ENCODE peak calls at places on chromosomes 3 and 15, in nine cellular contexts. One of them, this sample, is unnamed. For H3K36me3, the result is how much of the 10 kb centered on the place peaks cover.

GRCh38 chr3:78483070-78483469 is 1284.7 kb downstream of the ROBO1 start:
- DNase-seq in upper lobe of left lung: no peak
- DNase-seq in aorta: no peak
- DNase-seq in Panc1: no peak
- DNase-seq in CD8-positive, alpha-beta T cell: no peak
- DNase-seq in fibroblast of lung: no peak
- DNase-seq in cardiac muscle cell: no peak
- DNase-seq in CD8-positive, alpha-beta memory T cell: no peak
- DNase-seq in suprapubic skin: no peak
- DNase-seq in this sample: no peak

GRCh38 chr15:82750831-82751181 is 41.1 kb upstream of the AP3B2 start:
- DNase-seq in upper lobe of left lung: no peak
- DNase-seq in aorta: no peak
- DNase-seq in Panc1: no peak
- DNase-seq in CD8-positive, alpha-beta T cell: peak
- DNase-seq in fibroblast of lung: peak
- DNase-seq in cardiac muscle cell: no peak
- DNase-seq in CD8-positive, alpha-beta memory T cell: no peak
- DNase-seq in suprapubic skin: no peak
- DNase-seq in this sample: peak

GRCh38 chr15:95741830-95742229 is 588.7 kb upstream of the NR2F2 start:
- DNase-seq in upper lobe of left lung: no peak
- DNase-seq in aorta: no peak
- DNase-seq in Panc1: no peak
- DNase-seq in CD8-positive, alpha-beta T cell: no peak
- DNase-seq in fibroblast of lung: no peak
- DNase-seq in cardiac muscle cell: no peak
- DNase-seq in CD8-positive, alpha-beta memory T cell: no peak
- DNase-seq in suprapubic skin: no peak
- DNase-seq in this sample: no peak

GRCh38 chr3:197595470-197596185 is 39.9 kb upstream of the BDH1 start:
- DNase-seq in upper lobe of left lung: no peak
- DNase-seq in aorta: no peak
- DNase-seq in Panc1: no peak
- DNase-seq in CD8-positive, alpha-beta T cell: no peak
- DNase-seq in fibroblast of lung: no peak
- DNase-seq in cardiac muscle cell: no peak
- DNase-seq in CD8-positive, alpha-beta memory T cell: no peak
- DNase-seq in suprapubic skin: no peak
- DNase-seq in this sample: no peak

GRCh38 chr3:145022447-145022846 is 1050.8 kb downstream of the DIPK2A start:
- DNase-seq in upper lobe of left lung: no peak
- DNase-seq in aorta: no peak
- DNase-seq in Panc1: no peak
- DNase-seq in CD8-positive, alpha-beta T cell: no peak
- DNase-seq in fibroblast of lung: no peak
- DNase-seq in cardiac muscle cell: no peak
- DNase-seq in CD8-positive, alpha-beta memory T cell: no peak
- DNase-seq in suprapubic skin: no peak
- DNase-seq in this sample: no peak

GRCh38 chr15:25830844-25831443 is 32.2 kb downstream of the ATP10A start:
- DNase-seq in upper lobe of left lung: no peak
- DNase-seq in aorta: peak
- DNase-seq in Panc1: no peak
- DNase-seq in CD8-positive, alpha-beta T cell: no peak
- DNase-seq in fibroblast of lung: peak
- DNase-seq in cardiac muscle cell: no peak
- DNase-seq in CD8-positive, alpha-beta memory T cell: no peak
- DNase-seq in suprapubic skin: no peak
- DNase-seq in this sample: peak

GRCh38 chr3:106447902-106448301 is 579.1 kb upstream of the CBLB start:
- DNase-seq in upper lobe of left lung: no peak
- DNase-seq in aorta: no peak
- DNase-seq in Panc1: no peak
- DNase-seq in CD8-positive, alpha-beta T cell: no peak
- DNase-seq in fibroblast of lung: no peak
- DNase-seq in cardiac muscle cell: no peak
- DNase-seq in CD8-positive, alpha-beta memory T cell: no peak
- DNase-seq in suprapubic skin: no peak
- DNase-seq in this sample: no peak

GRCh38 chr3:106817706-106818105 is 559.5 kb upstream of the CCDC54 start:
- DNase-seq in upper lobe of left lung: no peak
- DNase-seq in aorta: no peak
- DNase-seq in Panc1: no peak
- DNase-seq in CD8-positive, alpha-beta T cell: no peak
- DNase-seq in fibroblast of lung: no peak
- DNase-seq in cardiac muscle cell: no peak
- DNase-seq in CD8-positive, alpha-beta memory T cell: no peak
- DNase-seq in suprapubic skin: no peak
- DNase-seq in this sample: no peak

GRCh38 chr15:28269097-28269496 is 52.9 kb downstream of the HERC2 start:
- DNase-seq in upper lobe of left lung: no peak
- DNase-seq in aorta: no peak
- DNase-seq in Panc1: no peak
- DNase-seq in CD8-positive, alpha-beta T cell: no peak
- DNase-seq in fibroblast of lung: no peak
- DNase-seq in cardiac muscle cell: no peak
- DNase-seq in CD8-positive, alpha-beta memory T cell: no peak
- DNase-seq in suprapubic skin: no peak
- DNase-seq in this sample: no peak

GRCh38 chr15:69996321-69996720 is 101.4 kb downstream of the TLE3 start:
- DNase-seq in upper lobe of left lung: no peak
- DNase-seq in aorta: no peak
- DNase-seq in Panc1: no peak
- DNase-seq in CD8-positive, alpha-beta T cell: no peak
- DNase-seq in fibroblast of lung: no peak
- DNase-seq in cardiac muscle cell: no peak
- DNase-seq in CD8-positive, alpha-beta memory T cell: no peak
- DNase-seq in suprapubic skin: no peak
- DNase-seq in this sample: no peak

DNA sequence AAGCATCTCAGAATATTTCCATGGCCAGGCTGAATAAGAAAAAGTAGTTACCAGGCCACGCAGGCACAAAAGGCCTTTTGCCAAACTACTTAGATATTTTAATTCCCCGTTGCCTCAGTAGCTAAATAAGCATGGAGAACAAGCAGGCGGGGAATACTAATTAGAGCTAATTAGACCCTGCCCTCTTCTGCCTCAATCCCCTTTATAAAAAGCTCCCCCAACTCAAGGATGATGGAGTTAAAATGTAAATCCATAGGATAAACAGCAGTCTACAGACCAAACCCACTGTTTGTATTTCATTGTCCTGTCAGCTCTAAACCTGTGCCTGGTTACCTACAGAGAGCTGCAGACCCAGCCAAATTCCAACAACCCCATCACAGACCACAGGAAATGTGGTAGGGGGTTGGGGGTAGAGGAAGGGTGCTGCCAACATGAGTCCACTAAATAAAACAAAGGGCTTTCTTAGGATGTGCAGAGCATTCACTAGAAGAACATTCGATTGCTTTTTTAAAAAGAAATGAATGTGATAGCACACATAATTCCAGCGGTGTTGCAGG is 3.9 kb downstream of the ITGB5 start:
- DNase-seq in upper lobe of left lung: no peak
- DNase-seq in aorta: no peak
- DNase-seq in Panc1: no peak
- DNase-seq in CD8-positive, alpha-beta T cell: no peak
- DNase-seq in fibroblast of lung: no peak
- DNase-seq in cardiac muscle cell: no peak
- DNase-seq in CD8-positive, alpha-beta memory T cell: no peak
- DNase-seq in suprapubic skin: no peak
- DNase-seq in this sample: no peak
- H3K4me3 ChIP-seq in upper lobe of left lung: no peak
- H3K4me3 ChIP-seq in aorta: no peak
- H3K4me3 ChIP-seq in Panc1: peak
- H3K4me3 ChIP-seq in CD8-positive, alpha-beta T cell: no peak
- H3K4me3 ChIP-seq in fibroblast of lung: no peak
- H3K4me3 ChIP-seq in cardiac muscle cell: no peak
- H3K4me3 ChIP-seq in CD8-positive, alpha-beta memory T cell: no peak
- H3K4me3 ChIP-seq in suprapubic skin: no peak
- H3K4me3 ChIP-seq in this sample: no peak

DNA sequence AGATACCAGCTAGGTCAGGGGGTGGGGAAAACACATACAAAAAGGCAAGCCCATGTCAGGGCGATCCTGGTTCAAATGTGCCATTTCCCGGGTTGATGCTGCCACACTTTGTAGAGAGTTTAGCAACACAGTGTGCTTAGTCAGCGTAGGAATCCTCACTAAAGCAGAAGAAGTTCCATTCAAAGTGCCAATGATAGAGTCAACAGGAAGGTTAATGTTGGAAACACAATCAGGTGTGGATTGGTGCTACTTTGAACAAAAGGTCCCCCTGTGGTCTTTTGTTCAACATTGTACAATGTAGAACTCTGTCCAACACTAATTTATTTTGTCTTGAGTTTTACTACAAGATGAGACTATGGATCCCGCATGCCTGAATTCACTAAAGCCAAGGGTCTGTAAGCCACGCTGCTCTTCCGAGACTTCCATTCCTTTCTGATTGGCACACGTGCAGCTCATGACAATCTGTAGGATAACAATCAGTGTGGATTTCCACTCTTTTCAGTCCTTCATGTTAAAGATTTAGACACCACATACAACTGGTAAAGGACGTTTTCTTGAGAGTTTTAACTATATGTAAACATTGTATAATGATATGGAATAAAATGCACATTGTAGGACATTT is 28.9 kb downstream of the TPM1 start:
- DNase-seq in upper lobe of left lung: no peak
- DNase-seq in aorta: no peak
- DNase-seq in Panc1: no peak
- DNase-seq in CD8-positive, alpha-beta T cell: no peak
- DNase-seq in fibroblast of lung: no peak
- DNase-seq in cardiac muscle cell: no peak
- DNase-seq in CD8-positive, alpha-beta memory T cell: no peak
- DNase-seq in suprapubic skin: no peak
- DNase-seq in this sample: no peak
- H3K36me3 ChIP-seq in upper lobe of left lung: under half
- H3K36me3 ChIP-seq in aorta: under half
- H3K36me3 ChIP-seq in Panc1: under half
- H3K36me3 ChIP-seq in CD8-positive, alpha-beta T cell: under half
- H3K36me3 ChIP-seq in fibroblast of lung: under half
- H3K36me3 ChIP-seq in cardiac muscle cell: under half
- H3K36me3 ChIP-seq in CD8-positive, alpha-beta memory T cell: under half
- H3K36me3 ChIP-seq in suprapubic skin: under half
- H3K36me3 ChIP-seq in this sample: half or more

DNA sequence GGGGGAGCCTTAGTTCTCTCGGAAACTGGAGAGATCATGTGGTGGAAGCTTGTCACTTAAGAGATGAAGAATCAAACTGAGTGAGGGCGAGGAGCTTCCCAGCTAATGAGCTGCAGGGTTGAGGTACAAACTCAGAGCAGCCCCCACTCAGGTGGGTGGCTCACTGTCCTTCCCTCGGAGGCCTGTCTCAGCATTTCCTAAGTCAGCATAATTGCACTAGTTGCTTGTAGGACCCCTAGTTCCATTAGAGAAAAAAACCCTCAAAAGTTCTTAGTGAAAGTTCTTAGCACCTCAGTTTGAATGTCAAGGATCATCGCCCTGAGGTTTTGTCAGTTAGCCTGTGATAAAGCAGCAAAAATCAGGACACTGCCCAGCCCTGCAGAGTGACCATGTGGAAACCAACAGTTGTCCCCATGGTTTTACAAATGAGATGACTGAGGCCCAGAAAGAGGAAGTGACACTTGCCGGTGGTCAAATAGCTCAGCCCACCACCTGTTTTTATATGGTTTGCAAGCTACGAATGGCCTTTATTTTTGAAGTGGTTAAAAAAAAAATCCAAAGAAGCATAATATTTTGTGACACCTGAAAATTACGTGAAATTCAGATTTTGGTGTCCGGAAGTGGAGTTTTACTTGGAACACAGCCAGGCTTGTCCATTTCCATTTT is 11.9 kb downstream of the SMAD6 start:
- DNase-seq in upper lobe of left lung: no peak
- DNase-seq in aorta: no peak
- DNase-seq in Panc1: no peak
- DNase-seq in CD8-positive, alpha-beta T cell: no peak
- DNase-seq in fibroblast of lung: no peak
- DNase-seq in cardiac muscle cell: no peak
- DNase-seq in CD8-positive, alpha-beta memory T cell: no peak
- DNase-seq in suprapubic skin: no peak
- DNase-seq in this sample: no peak
- H3K4me3 ChIP-seq in upper lobe of left lung: peak
- H3K4me3 ChIP-seq in aorta: no peak
- H3K4me3 ChIP-seq in Panc1: no peak
- H3K4me3 ChIP-seq in CD8-positive, alpha-beta T cell: no peak
- H3K4me3 ChIP-seq in fibroblast of lung: no peak
- H3K4me3 ChIP-seq in cardiac muscle cell: no peak
- H3K4me3 ChIP-seq in CD8-positive, alpha-beta memory T cell: no peak
- H3K4me3 ChIP-seq in suprapubic skin: no peak
- H3K4me3 ChIP-seq in this sample: no peak

GRCh38 chr15:89880727-89881126 is 13.1 kb downstream of the AP3S2 start:
- DNase-seq in upper lobe of left lung: no peak
- DNase-seq in aorta: no peak
- DNase-seq in Panc1: no peak
- DNase-seq in CD8-positive, alpha-beta T cell: no peak
- DNase-seq in fibroblast of lung: no peak
- DNase-seq in cardiac muscle cell: no peak
- DNase-seq in CD8-positive, alpha-beta memory T cell: no peak
- DNase-seq in suprapubic skin: no peak
- DNase-seq in this sample: no peak

GRCh38 chr15:89878323-89878722 is 15.5 kb downstream of the AP3S2 start:
- DNase-seq in upper lobe of left lung: no peak
- DNase-seq in aorta: no peak
- DNase-seq in Panc1: no peak
- DNase-seq in CD8-positive, alpha-beta T cell: no peak
- DNase-seq in fibroblast of lung: no peak
- DNase-seq in cardiac muscle cell: no peak
- DNase-seq in CD8-positive, alpha-beta memory T cell: no peak
- DNase-seq in suprapubic skin: no peak
- DNase-seq in this sample: no peak

GRCh38 chr15:89870688-89871288 is 23.0 kb downstream of the AP3S2 start:
- DNase-seq in upper lobe of left lung: no peak
- DNase-seq in aorta: no peak
- DNase-seq in Panc1: no peak
- DNase-seq in CD8-positive, alpha-beta T cell: no peak
- DNase-seq in fibroblast of lung: no peak
- DNase-seq in cardiac muscle cell: no peak
- DNase-seq in CD8-positive, alpha-beta memory T cell: no peak
- DNase-seq in suprapubic skin: no peak
- DNase-seq in this sample: no peak

GRCh38 chr15:89874926-89875564 is 18.7 kb downstream of the AP3S2 start:
- DNase-seq in upper lobe of left lung: peak
- DNase-seq in aorta: peak
- DNase-seq in Panc1: peak
- DNase-seq in CD8-positive, alpha-beta T cell: peak
- DNase-seq in fibroblast of lung: peak
- DNase-seq in cardiac muscle cell: peak
- DNase-seq in CD8-positive, alpha-beta memory T cell: peak
- DNase-seq in suprapubic skin: peak
- DNase-seq in this sample: peak

DNA sequence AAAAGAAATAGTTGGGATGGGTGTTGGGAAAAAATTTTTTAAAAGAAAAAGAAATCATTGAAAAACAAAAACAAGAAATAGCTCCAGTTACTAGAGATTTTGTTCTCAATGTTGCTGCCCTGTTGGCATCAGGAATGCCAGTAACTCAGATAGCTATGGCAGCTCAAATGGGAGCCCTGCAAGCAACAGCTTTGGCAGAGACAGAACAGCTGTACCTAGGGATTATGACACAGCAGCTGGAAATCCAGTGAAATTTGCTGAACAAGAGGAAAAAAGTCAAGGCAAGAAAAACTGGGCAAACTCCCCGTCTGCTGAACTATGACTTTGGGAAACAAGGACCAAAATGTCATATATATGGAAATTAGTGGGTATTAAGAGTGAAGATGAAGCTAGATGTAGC is 17.1 kb downstream of the AP3S2 start:
- DNase-seq in upper lobe of left lung: no peak
- DNase-seq in aorta: no peak
- DNase-seq in Panc1: no peak
- DNase-seq in CD8-positive, alpha-beta T cell: no peak
- DNase-seq in fibroblast of lung: no peak
- DNase-seq in cardiac muscle cell: no peak
- DNase-seq in CD8-positive, alpha-beta memory T cell: no peak
- DNase-seq in suprapubic skin: no peak
- DNase-seq in this sample: no peak
- H3K36me3 ChIP-seq in upper lobe of left lung: under half
- H3K36me3 ChIP-seq in aorta: under half
- H3K36me3 ChIP-seq in Panc1: under half
- H3K36me3 ChIP-seq in CD8-positive, alpha-beta T cell: under half
- H3K36me3 ChIP-seq in fibroblast of lung: under half
- H3K36me3 ChIP-seq in cardiac muscle cell: under half
- H3K36me3 ChIP-seq in CD8-positive, alpha-beta memory T cell: under half
- H3K36me3 ChIP-seq in suprapubic skin: half or more
- H3K36me3 ChIP-seq in this sample: under half